ENCODE peak calls at places on chromosomes 7 and 10, in nine cellular contexts. F is kidney tubule cell; C is cardiac fibroblast; L is epithelial cell of esophagus; J is HEK293T; X is Right ventricle myocardium inferior; M is EL; N is GM06990; Y is effector CD4-positive, alpha-beta T cell. D is an unnamed sample.

GRCh38 chr7:131501422-131501821 is 55.0 kb downstream of the PODXL start:
- DNase-seq in Y (peak), X (no peak), J (no peak), L (peak), C (peak), M (peak), F (peak), N (no peak), D (peak)

GRCh38 chr7:129169171-129169643 is 19.2 kb upstream of the SMO start:
- DNase-seq in X (peak), J (no peak), L (peak), Y (peak), M (peak), N (peak), F (no peak), C (no peak), D (no peak)

GRCh38 chr10:1654811-1655356 is 82.4 kb downstream of the ADARB2 start:
- DNase-seq in C (no peak), Y (no peak), J (no peak), F (no peak), N (no peak), X (no peak), M (no peak), L (no peak), D (no peak)

GRCh38 chr7:79461660-79462059 is 8.2 kb upstream of the MAGI2 start:
- DNase-seq in L (peak), C (peak), J (no peak), F (peak), Y (no peak), N (no peak), M (peak), X (no peak), D (no peak)

GRCh38 chr7:1041471-1042160 is 2.7 kb upstream of the GPR146 start:
- DNase-seq in N (no peak), M (no peak), F (no peak), X (peak), L (no peak), Y (no peak), C (peak), J (no peak), D (no peak)

GRCh38 chr7:142880886-142881505 is 4.5 kb downstream of the TRPV6 start:
- DNase-seq in M (peak), N (no peak), F (peak), L (peak), C (peak), X (no peak), Y (peak), J (peak), D (peak)

GRCh38 chr7:73918926-73919693 is 58.2 kb downstream of the TMEM270 start:
- DNase-seq in M (no peak), F (no peak), Y (no peak), J (no peak), C (no peak), L (no peak), X (no peak), N (no peak), D (no peak)

GRCh38 chr10:110643670-110644597 is at the start of gene RBM20:
- DNase-seq in X (peak), N (peak), M (peak), C (peak), F (peak), L (peak), J (peak), Y (no peak), D (peak)

GRCh38 chr7:151993977-151994676 is 31.3 kb upstream of the GALNT11 start:
- DNase-seq in J (no peak), F (peak), Y (no peak), N (no peak), C (no peak), M (no peak), X (no peak), L (peak), D (no peak)

GRCh38 chr10:8037941-8038894 is 16.3 kb upstream of the GATA3 start:
- DNase-seq in C (no peak), Y (no peak), X (no peak), M (no peak), J (no peak), N (no peak), L (no peak), F (no peak), D (peak)

GRCh38 chr7:116630932-116631449 is 41.0 kb upstream of the MET start:
- DNase-seq in L (peak), X (peak), F (peak), Y (no peak), N (peak), M (peak), J (peak), C (peak), D (no peak)

GRCh38 chr10:59991661-59992060 is 85.3 kb upstream of the CCDC6 start:
- DNase-seq in J (peak), C (peak), N (peak), M (no peak), L (peak), X (no peak), F (peak), Y (no peak), D (no peak)

GRCh38 chr10:97119058-97119832 is 66.5 kb downstream of the SLIT1 start:
- DNase-seq in F (no peak), Y (no peak), M (no peak), J (no peak), N (no peak), L (no peak), C (no peak), X (no peak), D (no peak)

GRCh38 chr7:140475747-140476333 is 3.5 kb downstream of the MKRN1 start:
- DNase-seq in Y (peak), X (no peak), N (no peak), M (peak), F (peak), C (peak), J (peak), L (peak), D (peak)

GRCh38 chr7:5143106-5143505 is 46.9 kb upstream of the WIPI2 start:
- DNase-seq in C (no peak), N (no peak), J (no peak), Y (peak), X (no peak), F (no peak), L (no peak), M (no peak), D (peak)

GRCh38 chr7:31517103-31517502 is 3.2 kb downstream of the ITPRID1 start:
- DNase-seq in F (no peak), Y (no peak), J (no peak), M (no peak), X (no peak), N (no peak), C (no peak), L (no peak), D (no peak)

GRCh38 chr7:140641532-140642191 is 1.0 kb upstream of the DENND2A start:
- DNase-seq in N (no peak), Y (no peak), J (no peak), M (no peak), F (peak), L (no peak), X (no peak), C (no peak), D (no peak)

GRCh38 chr10:94288361-94289116 is 74.2 kb downstream of the NOC3L start:
- DNase-seq in L (no peak), C (no peak), Y (no peak), F (no peak), N (no peak), M (no peak), X (no peak), J (no peak), D (no peak)

GRCh38 chr7:95723583-95724180 is 48.7 kb upstream of the DYNC1I1 start:
- DNase-seq in M (peak), Y (no peak), N (no peak), L (peak), J (peak), X (no peak), F (peak), C (peak), D (no peak)

GRCh38 chr10:11313463-11313862 is 295.8 kb downstream of the CELF2 start:
- DNase-seq in X (no peak), J (no peak), Y (no peak), M (no peak), N (no peak), F (no peak), C (no peak), L (no peak), D (no peak)

GRCh38 chr10:22613011-22613410 is 101.4 kb downstream of the PIP4K2A start:
- DNase-seq in X (no peak), C (no peak), M (no peak), N (no peak), Y (no peak), J (no peak), L (no peak), F (no peak), D (no peak)